ENCODE peak calls at places on chromosomes 12 and 14, in nine cellular contexts. W is RKO; D is astrocyte of the hippocampus; X is kidney glomerular epithelial cell; V is Right ventricle myocardium superior; M is activated naive CD4-positive, alpha-beta T cell; Y is nephron progenitor cell; E is activated CD4-positive, alpha-beta T cell treated with anti-CD3 and anti-CD28 coated beads, Interleukin-2, amount 50 U/mL, for 1 hour; Z is AG10803. C is an unnamed sample.

GRCh38 chr12:32516230-32516629 is 116.9 kb downstream of the FGD4 start:
- DNase-seq in X (no peak), E (no peak), W (no peak), M (no peak), Y (no peak), D (no peak), V (no peak), Z (no peak), C (no peak)

GRCh38 chr14:31970744-31971143 is 106.4 kb upstream of the ARHGAP5 start:
- DNase-seq in W (no peak), D (no peak), Z (no peak), V (no peak), X (no peak), M (no peak), E (no peak), Y (no peak), C (no peak)

GRCh38 chr14:79201545-79202247 is 1009.6 kb downstream of the DIO2 start:
- DNase-seq in W (no peak), Z (no peak), X (no peak), D (peak), V (no peak), Y (no peak), M (no peak), E (no peak), C (no peak)

GRCh38 chr12:97167598-97167997 is 260.5 kb downstream of the NEDD1 start:
- DNase-seq in X (peak), Z (no peak), W (peak), M (no peak), D (peak), E (no peak), Y (no peak), V (no peak), C (no peak)

GRCh38 chr14:101009531-101009930 is 106.0 kb upstream of the RTL1 start:
- DNase-seq in W (no peak), V (no peak), M (no peak), Z (no peak), E (no peak), D (no peak), X (no peak), Y (no peak), C (no peak)

GRCh38 chr12:79933580-79934264 is 1.2 kb downstream of the PPP1R12A start:
- DNase-seq in V (no peak), M (no peak), Y (peak), D (peak), X (no peak), W (peak), E (no peak), Z (peak), C (no peak)

GRCh38 chr12:124698211-124698997 is 131.0 kb upstream of the NCOR2 start:
- DNase-seq in M (no peak), X (peak), Y (no peak), W (no peak), E (no peak), V (peak), Z (peak), D (peak), C (no peak)

GRCh38 chr12:55829967-55830600 is 697 bp upstream of the DNAJC14 start:
- DNase-seq in E (no peak), X (no peak), Z (no peak), D (peak), W (peak), V (peak), Y (peak), M (peak), C (peak)

GRCh38 chr12:116135209-116135930 is 142.1 kb downstream of the MED13L start:
- DNase-seq in W (peak), Y (no peak), V (no peak), M (no peak), E (no peak), Z (peak), D (peak), X (peak), C (no peak)

GRCh38 chr12:104569348-104570173 is 112.8 kb downstream of the CHST11 start:
- DNase-seq in M (peak), D (no peak), X (no peak), Z (no peak), E (peak), V (peak), W (no peak), Y (no peak), C (no peak)

GRCh38 chr12:118958520-118958919 is 22.8 kb upstream of the SRRM4 start:
- DNase-seq in V (no peak), Z (no peak), X (no peak), W (no peak), D (no peak), E (no peak), Y (no peak), M (no peak), C (no peak)

GRCh38 chr12:77377116-77377515 is 311.7 kb upstream of the E2F7 start:
- DNase-seq in W (no peak), V (no peak), X (no peak), E (no peak), Z (peak), Y (no peak), D (peak), M (no peak), C (no peak)

GRCh38 chr14:72471346-72471745 is 422.6 kb downstream of the DPF3 start:
- DNase-seq in W (peak), X (no peak), V (no peak), Z (no peak), D (no peak), Y (no peak), M (no peak), E (no peak), C (no peak)

GRCh38 chr12:124492879-124493808 is 74.3 kb downstream of the NCOR2 start:
- DNase-seq in D (no peak), X (no peak), E (no peak), W (no peak), Y (no peak), Z (no peak), M (no peak), V (no peak), C (no peak)

GRCh38 chr12:84741727-84742126 is 170.9 kb downstream of the SLC6A15 start:
- DNase-seq in X (no peak), E (no peak), Y (no peak), Z (peak), M (no peak), D (no peak), W (no peak), V (no peak), C (no peak)

C was measured in glutamatergic neuron.